ENCODE peak calls at places on chromosomes 11 and 22, in ten cellular contexts. W, S, E, I, G, N, F, D, C and V are unnamed samples.

GRCh38 chr22:27476729-27477128 is 324.8 kb downstream of the MN1 start:
- DNase-seq in S (no peak), E (peak), I (no peak), C (no peak), G (no peak), D (no peak), N (no peak), W (no peak), F (no peak), V (no peak)

GRCh38 chr11:1112351-1113191 is 37.9 kb downstream of the MUC2 start:
- DNase-seq in F (peak), S (peak), D (no peak), W (no peak), E (peak), I (no peak), G (no peak), C (no peak), N (no peak), V (no peak)

GRCh38 chr11:9092846-9093778 is 1.7 kb upstream of the SCUBE2 start:
- DNase-seq in D (peak), I (no peak), G (peak), N (no peak), S (no peak), F (no peak), W (no peak), E (no peak), C (no peak), V (no peak)

GRCh38 chr11:74055938-74056337 is 47.1 kb upstream of the UCP3 start:
- DNase-seq in F (no peak), I (no peak), S (no peak), W (no peak), E (no peak), D (no peak), C (no peak), N (no peak), G (no peak), V (no peak)

GRCh38 chr11:71453021-71453910 is at the start of gene NADSYN1:
- DNase-seq in C (peak), I (peak), W (peak), G (peak), N (no peak), D (peak), F (peak), E (peak), S (peak), V (peak)

GRCh38 chr11:79514269-79514668 is 73.4 kb upstream of the TENM4 start:
- DNase-seq in I (no peak), G (no peak), E (no peak), C (no peak), F (no peak), W (no peak), D (no peak), S (no peak), N (no peak), V (no peak)

GRCh38 chr11:131041331-131042040 is 125.2 kb upstream of the SNX19 start:
- DNase-seq in E (no peak), I (no peak), S (no peak), D (no peak), C (no peak), N (no peak), G (no peak), W (no peak), F (no peak), V (no peak)

GRCh38 chr22:39965749-39966148 is 5.6 kb downstream of the TMA7B start:
- DNase-seq in F (no peak), S (no peak), I (no peak), G (no peak), W (no peak), E (no peak), D (peak), N (no peak), C (no peak), V (no peak)

GRCh38 chr11:13784848-13785247 is 116.4 kb downstream of the FAR1 start:
- DNase-seq in D (peak), G (no peak), S (no peak), W (no peak), N (no peak), E (no peak), I (no peak), F (no peak), C (no peak), V (no peak)

GRCh38 chr11:122459064-122459463 is 196.5 kb upstream of the UBASH3B start:
- DNase-seq in E (no peak), D (no peak), F (no peak), C (no peak), W (no peak), I (no peak), G (no peak), N (no peak), S (no peak), V (no peak)

GRCh38 chr22:44479662-44480061 is 18.4 kb downstream of the RTL6 start:
- DNase-seq in G (no peak), S (no peak), E (no peak), I (no peak), F (no peak), W (no peak), C (no peak), D (no peak), N (no peak), V (no peak)

GRCh38 chr11:134338068-134338467 is 6.3 kb downstream of the GLB1L2 start:
- DNase-seq in F (no peak), W (no peak), S (no peak), D (no peak), G (no peak), E (peak), C (no peak), N (no peak), I (no peak), V (no peak)

GRCh38 chr11:31089117-31089516 is 280.4 kb downstream of the DCDC1 start:
- DNase-seq in F (no peak), S (no peak), D (no peak), E (no peak), N (no peak), I (no peak), G (no peak), W (peak), C (no peak), V (no peak)

GRCh38 chr11:110991621-110992355 is 253.7 kb upstream of the POU2AF2 start:
- DNase-seq in E (no peak), N (no peak), I (no peak), W (no peak), F (no peak), S (peak), D (no peak), G (no peak), C (no peak), V (no peak)

GRCh38 chr11:3747704-3748103 is 49.6 kb downstream of the NUP98 start:
- DNase-seq in N (no peak), C (no peak), S (no peak), I (no peak), D (no peak), E (no peak), W (no peak), G (no peak), F (no peak), V (peak)

GRCh38 chr11:45075952-45076351 is 70.5 kb upstream of the PRDM11 start:
- DNase-seq in F (no peak), N (no peak), S (no peak), G (no peak), C (no peak), D (no peak), I (no peak), W (no peak), E (no peak), V (no peak)

GRCh38 chr11:114876231-114876630 is 197.9 kb downstream of the NXPE2 start:
- DNase-seq in S (no peak), D (no peak), I (no peak), F (no peak), W (no peak), N (no peak), E (no peak), C (no peak), G (no peak), V (no peak)

GRCh38 chr22:44648085-44648820 is 53.8 kb upstream of the PRR5 start:
- DNase-seq in E (peak), G (no peak), F (peak), C (no peak), W (no peak), N (no peak), S (no peak), I (no peak), D (no peak), V (no peak)

GRCh38 chr11:62428871-62429601 is 10.2 kb downstream of the SCGB1A1 start:
- DNase-seq in F (no peak), I (no peak), D (no peak), C (no peak), S (no peak), W (no peak), E (no peak), N (no peak), G (no peak), V (no peak)
- TF ChIP-seq POLR2AphosphoS5 in F (no peak), I (no peak), D (no peak), C (no peak), S (no peak), W (no peak), E (no peak), N (no peak), G (no peak), V (no peak)

DNA sequence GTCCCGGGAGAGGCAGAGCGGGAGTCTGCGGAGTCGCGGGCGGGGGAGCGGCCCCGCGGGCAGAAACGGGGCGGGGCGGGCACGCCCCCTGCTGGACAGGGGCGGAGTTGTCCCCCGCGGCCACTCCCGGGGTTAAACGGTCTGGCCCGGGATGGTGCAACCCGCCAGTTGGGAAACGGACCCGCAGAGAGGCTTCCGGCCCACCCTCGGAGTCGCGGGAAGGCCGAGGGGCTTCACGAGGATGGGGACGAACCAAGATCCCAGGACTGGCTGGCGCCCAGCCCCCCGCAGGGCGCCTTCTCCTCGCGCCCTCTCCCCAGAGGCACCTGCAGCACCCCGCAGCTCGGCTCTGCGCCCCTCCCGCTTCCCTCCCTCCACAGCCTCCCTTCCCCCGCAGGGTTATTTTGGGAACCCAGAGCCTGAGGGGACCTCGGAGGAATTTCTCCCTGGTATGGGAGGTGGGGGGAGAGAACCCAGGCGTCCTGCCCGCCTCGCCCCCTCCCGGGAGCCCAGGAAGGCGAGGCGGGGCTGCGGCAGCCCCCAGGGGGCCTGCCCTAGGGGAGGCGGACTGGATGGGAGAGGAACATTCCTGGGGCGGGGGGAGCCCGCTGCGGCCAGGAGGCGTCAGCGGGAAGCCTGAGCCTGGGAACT is 877 bp downstream of the RASGRP2 start:
- DNase-seq in I (peak), F (peak), C (no peak), N (no peak), S (peak), W (peak), G (peak), E (peak), D (no peak), V (peak)
- H3K27ac ChIP-seq in I (peak), F (peak), C (no peak), N (peak), S (peak), W (no peak), G (no peak), E (peak), D (peak), V (peak)

GRCh38 chr11:48018561-48019229 is 38.3 kb downstream of the PTPRJ start:
- DNase-seq in N (no peak), W (peak), D (no peak), C (no peak), F (peak), G (peak), I (no peak), S (no peak), E (no peak), V (no peak)

GRCh38 chr11:48017105-48017874 is 36.9 kb downstream of the PTPRJ start:
- DNase-seq in D (no peak), S (no peak), C (no peak), G (no peak), I (no peak), F (peak), E (no peak), N (no peak), W (no peak), V (no peak)

GRCh38 chr11:48019597-48019996 is 39.2 kb downstream of the PTPRJ start:
- DNase-seq in D (no peak), W (no peak), E (no peak), N (no peak), S (no peak), G (no peak), C (no peak), F (no peak), I (no peak), V (no peak)

GRCh38 chr11:48020092-48020755 is 39.9 kb downstream of the PTPRJ start:
- DNase-seq in N (no peak), I (peak), G (peak), E (no peak), W (no peak), S (no peak), C (peak), D (no peak), F (peak), V (peak)

DNA sequence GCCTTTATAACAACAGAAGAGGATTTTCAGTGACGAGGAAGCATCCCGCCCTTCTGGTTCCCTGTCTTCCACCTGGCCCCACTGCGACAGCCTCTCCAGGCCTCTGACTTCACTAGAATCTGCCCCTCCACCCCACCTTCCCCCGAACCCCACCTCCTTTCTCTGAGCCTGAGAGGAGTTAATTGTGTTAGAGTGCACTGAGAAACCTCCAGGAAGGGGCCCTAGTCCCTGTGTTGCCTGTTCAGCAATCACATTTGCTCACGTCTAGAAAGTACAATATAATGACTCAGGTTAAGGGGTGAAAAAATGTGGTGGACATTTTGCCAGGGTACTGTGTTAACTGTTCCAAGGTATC is 38.8 kb downstream of the PTPRJ start:
- DNase-seq in S (no peak), N (no peak), E (no peak), W (peak), C (no peak), I (no peak), F (no peak), G (peak), D (no peak), V (peak)
- H3K4me3 ChIP-seq in S (no peak), N (no peak), E (no peak), W (peak), C (peak), I (no peak), F (no peak), G (peak), D (no peak), V (no peak)

GRCh38 chr22:20237480-20238440 is 30.4 kb downstream of the RTN4R start:
- DNase-seq in G (no peak), F (peak), N (no peak), C (no peak), D (no peak), W (no peak), S (no peak), I (no peak), E (peak), V (peak)
- TF ChIP-seq POLR2AphosphoS5 in G (no peak), F (no peak), N (no peak), C (no peak), D (no peak), W (no peak), S (no peak), I (no peak), E (no peak), V (no peak)

DNA sequence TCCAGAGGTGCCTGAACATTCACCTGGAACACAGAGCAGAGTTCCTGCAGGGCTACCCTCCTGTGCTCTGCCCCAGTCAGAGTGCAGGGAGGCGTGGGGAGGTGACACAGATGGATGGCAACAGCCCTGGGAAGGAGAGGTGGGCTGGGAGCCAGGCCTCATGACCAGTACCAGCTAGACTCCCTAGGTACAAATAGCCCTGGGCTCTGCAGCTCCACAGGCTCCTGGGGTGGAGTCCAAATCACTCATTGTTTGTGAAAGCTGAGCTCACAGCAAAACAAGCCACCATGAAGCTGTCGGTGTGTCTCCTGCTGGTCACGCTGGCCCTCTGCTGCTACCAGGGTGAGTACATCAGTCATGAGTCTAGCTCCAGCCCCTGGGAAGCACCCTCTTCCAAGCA is at the start of gene SCGB1D2:
- DNase-seq in G (no peak), C (no peak), I (no peak), E (no peak), F (no peak), S (no peak), W (peak), D (peak), N (no peak), V (no peak)
- H3K27ac ChIP-seq in G (no peak), C (no peak), I (no peak), E (no peak), F (no peak), S (no peak), W (no peak), D (no peak), N (no peak), V (no peak)